ENCODE peak calls at places on chromosomes 4 and X, in seven cellular contexts. K is IMR-90, N is Panc1, G is ovary, M is lung, A is endodermal cell, Q is stomach. I is an unnamed sample. For H3K4me1 and H3K9me3, the result is how much of the 10 kb centered on the place peaks cover.

GRCh38 chr4:11496313-11496956 is 67.7 kb upstream of the HS3ST1 start:
- DNase-seq in K (peak), N (no peak), G (no peak), M (no peak), A (no peak), Q (no peak), I (no peak)

GRCh38 chr4:88575222-88575621 is 17.1 kb upstream of the HERC3 start:
- DNase-seq in K (no peak), N (no peak), G (no peak), M (no peak), A (no peak), Q (no peak), I (no peak)

GRCh38 chr4:97013309-97014106 is 1129.8 kb downstream of the STPG2 start:
- DNase-seq in K (no peak), N (no peak), G (no peak), M (no peak), A (no peak), Q (no peak), I (no peak)

GRCh38 chr4:128159967-128160366 is 98.9 kb downstream of the LARP1B start:
- DNase-seq in K (peak), N (peak), G (no peak), M (no peak), A (no peak), Q (no peak), I (no peak)

GRCh38 chr4:133594246-133595207 is 445.4 kb downstream of the PCDH10 start:
- DNase-seq in K (peak), N (no peak), G (no peak), M (no peak), A (no peak), Q (no peak), I (no peak)

GRCh38 chr4:140691369-140691768 is 64.8 kb downstream of the TBC1D9 start:
- DNase-seq in K (peak), N (no peak), G (no peak), M (no peak), A (no peak), Q (no peak), I (no peak)

GRCh38 chrX:31057691-31058090 is 14.2 kb downstream of the FTHL17 start:
- DNase-seq in K (no peak), N (no peak), G (no peak), M (no peak), A (no peak), Q (no peak), I (no peak)

GRCh38 chr4:75908555-75908954 is 6.3 kb upstream of the PPEF2 start:
- DNase-seq in K (no peak), N (no peak), G (no peak), M (no peak), A (no peak), Q (no peak), I (no peak)

GRCh38 chr4:24604558-24605214 is 20.3 kb upstream of the DHX15 start:
- DNase-seq in K (no peak), N (no peak), G (no peak), M (no peak), A (no peak), Q (no peak), I (no peak)

GRCh38 chr4:185201983-185202962 is 1.5 kb downstream of the CFAP97 start:
- DNase-seq in K (peak), N (no peak), G (no peak), M (no peak), A (no peak), Q (no peak), I (peak)

GRCh38 chrX:86148594-86148993 is 343 bp downstream of the DACH2 start:
- DNase-seq in K (no peak), N (no peak), G (no peak), M (no peak), A (no peak), Q (no peak), I (no peak)

GRCh38 chr4:44149242-44149641 is 299.4 kb downstream of the KCTD8 start:
- DNase-seq in K (no peak), N (no peak), G (no peak), M (no peak), A (no peak), Q (no peak), I (no peak)

GRCh38 chrX:54452920-54453319 is 12.7 kb downstream of the TSR2 start:
- DNase-seq in K (peak), N (no peak), G (no peak), M (no peak), A (peak), Q (no peak), I (no peak)

GRCh38 chrX:97524340-97524739 is 640.6 kb downstream of the RPA4 start:
- DNase-seq in K (peak), N (no peak), G (no peak), M (no peak), A (no peak), Q (no peak), I (no peak)

GRCh38 chr4:48261288-48261687 is 8.3 kb downstream of the TEC start:
- DNase-seq in K (peak), N (no peak), G (no peak), M (no peak), A (no peak), Q (no peak), I (no peak)

GRCh38 chr4:88333741-88334405 is 44.8 kb upstream of the HERC6 start:
- DNase-seq in K (peak), N (no peak), G (peak), M (no peak), A (no peak), Q (no peak), I (no peak)

GRCh38 chr4:150007512-150007911 is 70.7 kb upstream of the DCLK2 start:
- DNase-seq in K (peak), N (no peak), G (no peak), M (no peak), A (no peak), Q (no peak), I (no peak)

GRCh38 chr4:126986828-126987227 is 645.9 kb upstream of the INTU start:
- DNase-seq in K (peak), N (no peak), G (no peak), M (no peak), A (no peak), Q (no peak), I (no peak)

GRCh38 chrX:1599791-1600405 is 8.5 kb downstream of the AKAP17A start:
- DNase-seq in K (no peak), N (no peak), G (no peak), M (no peak), A (peak), Q (no peak), I (no peak)

GRCh38 chrX:150690126-150690525 is 3.1 kb upstream of the MTMR1 start:
- DNase-seq in K (peak), N (no peak), G (no peak), M (no peak), A (no peak), Q (no peak), I (no peak)

GRCh38 chr4:1113311-1114009 is at the start of gene RNF212:
- DNase-seq in K (no peak), N (no peak), G (peak), M (no peak), A (peak), Q (peak), I (no peak)

GRCh38 chrX:19172741-19173140 is 50.5 kb upstream of the ADGRG2 start:
- DNase-seq in K (no peak), N (no peak), G (no peak), M (no peak), A (no peak), Q (no peak), I (no peak)

DNA sequence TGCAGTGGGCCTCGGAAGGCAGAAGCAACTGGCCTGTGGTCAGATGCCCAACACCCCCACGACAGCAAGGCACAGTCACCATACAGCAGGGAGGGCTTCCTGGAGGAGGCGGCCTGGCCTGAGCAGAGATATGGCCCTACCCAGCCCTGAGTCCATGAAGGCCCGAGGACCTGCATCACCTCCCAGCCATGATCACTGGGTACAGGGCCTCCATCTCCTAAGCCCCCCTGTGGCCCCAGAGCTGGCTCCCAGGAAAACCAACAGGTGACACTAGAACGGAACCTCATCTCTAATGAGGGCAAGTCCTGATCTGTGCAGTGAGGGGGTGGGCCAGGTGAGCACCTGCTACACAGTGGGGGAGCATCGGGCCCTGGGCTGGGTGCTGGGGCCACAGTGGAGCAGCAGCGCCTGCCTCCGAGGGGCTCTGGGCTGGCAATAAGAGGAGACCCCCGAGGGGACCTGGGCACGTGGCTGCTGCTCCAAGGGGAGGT is 26.2 kb upstream of the MXD4 start:
- DNase-seq in K (no peak), N (no peak), G (no peak), M (no peak), A (no peak), Q (no peak), I (peak)
- H3K4me1 ChIP-seq in K (under half), N (under half), G (under half), M (under half), A (under half), Q (under half), I (under half)

GRCh38 chrX:118025193-118025592 is 91.4 kb downstream of the KLHL13 start:
- DNase-seq in K (peak), N (no peak), G (no peak), M (no peak), A (no peak), Q (no peak), I (no peak)
- H3K9me3 ChIP-seq in K (under half), N (under half), G (under half), M (under half), A (under half), Q (under half), I (under half)

DNA sequence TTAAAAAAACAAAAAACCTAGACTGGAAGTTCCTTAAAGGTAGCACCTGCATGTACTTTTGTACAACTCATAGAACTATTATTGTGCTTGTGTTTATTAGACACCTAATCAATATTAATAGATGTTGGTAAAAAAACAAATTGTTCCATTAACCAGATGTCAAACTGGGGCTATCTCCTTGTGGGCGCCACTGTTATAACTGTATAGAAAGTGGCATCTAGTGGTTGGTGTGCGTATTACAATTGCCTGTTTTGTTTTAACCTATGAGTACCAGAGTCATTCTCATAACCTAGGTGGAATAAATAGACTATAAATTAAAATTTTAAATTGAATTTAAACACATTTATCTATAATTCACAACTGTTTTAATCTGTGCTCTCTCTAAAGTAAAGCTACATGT is 97.4 kb downstream of the COL4A5 start:
- DNase-seq in K (peak), N (peak), G (no peak), M (no peak), A (peak), Q (no peak), I (no peak)
- TF ChIP-seq CTCF in K (peak), N (peak), G (peak), M (peak), A (peak), Q (peak), I (peak)

GRCh38 chr4:73727685-73728084 is 12.7 kb upstream of the CXCL8 start:
- DNase-seq in K (no peak), N (no peak), G (no peak), M (peak), A (no peak), Q (no peak), I (no peak)
- H3K4me1 ChIP-seq in K (under half), N (under half), G (under half), M (under half), A (under half), Q (under half), I (under half)

GRCh38 chr4:53832549-53832948 is 231.9 kb downstream of the CHIC2 start:
- DNase-seq in K (no peak), N (no peak), G (no peak), M (no peak), A (no peak), Q (no peak), I (no peak)
- H3K9me3 ChIP-seq in K (under half), N (under half), G (under half), M (under half), A (under half), Q (under half), I (under half)